ENCODE peak calls at places on chromosomes 1 and 21, in seven cellular contexts. X is pancreas, B is brain microvascular endothelial cell, V is prostate gland, G is right cardiac atrium, S is mucosa of descending colon, A is IMR-90. D is an unnamed sample.

GRCh38 chr1:235011064-235011598 is 117.5 kb downstream of the TOMM20 start:
- DNase-seq in S (no peak), A (no peak), B (no peak), V (no peak), G (no peak), X (no peak), D (no peak)

GRCh38 chr1:214902636-214903320 is 179.8 kb upstream of the KCNK2 start:
- DNase-seq in X (no peak), V (no peak), B (peak), A (peak), G (no peak), S (no peak), D (no peak)

GRCh38 chr21:41280115-41280919 is 36.3 kb upstream of the FAM3B start:
- DNase-seq in V (no peak), S (no peak), A (peak), G (no peak), X (no peak), B (no peak), D (peak)

GRCh38 chr1:6984533-6984932 is 199.3 kb downstream of the CAMTA1 start:
- DNase-seq in S (no peak), X (no peak), G (no peak), B (no peak), A (no peak), V (no peak), D (no peak)

GRCh38 chr1:114173704-114174103 is 20.0 kb upstream of the SYT6 start:
- DNase-seq in S (no peak), V (no peak), B (no peak), X (no peak), G (no peak), A (no peak), D (no peak)

GRCh38 chr1:174160603-174161002 is 1.3 kb downstream of the RABGAP1L start:
- DNase-seq in B (no peak), V (no peak), S (no peak), G (no peak), X (no peak), A (no peak), D (no peak)

GRCh38 chr1:28564310-28564709 is 11.4 kb downstream of the TRNAU1AP start:
- DNase-seq in G (no peak), S (no peak), X (no peak), A (no peak), V (no peak), B (no peak), D (no peak)

GRCh38 chr1:58399176-58399575 is 147.3 kb downstream of the OMA1 start:
- DNase-seq in S (no peak), G (peak), V (no peak), A (no peak), B (no peak), X (no peak), D (no peak)

GRCh38 chr1:158121604-158122254 is 59.0 kb upstream of the CD1D start:
- DNase-seq in A (peak), B (peak), V (peak), S (peak), X (no peak), G (no peak), D (no peak)

GRCh38 chr1:174301295-174302077 is 142.2 kb downstream of the RABGAP1L start:
- DNase-seq in V (no peak), G (no peak), S (no peak), B (no peak), A (no peak), X (no peak), D (no peak)

GRCh38 chr1:80468356-80468755 is 1332.4 kb upstream of the ADGRL2 start:
- DNase-seq in B (no peak), X (no peak), G (no peak), V (no peak), A (no peak), S (no peak), D (no peak)

GRCh38 chr1:174274452-174274851 is 115.1 kb downstream of the RABGAP1L start:
- DNase-seq in S (no peak), A (peak), V (no peak), G (no peak), B (no peak), X (no peak), D (no peak)

GRCh38 chr1:21814241-21814918 is 2.3 kb downstream of the LDLRAD2 start:
- DNase-seq in A (no peak), V (no peak), S (peak), X (peak), G (peak), B (no peak), D (no peak)

GRCh38 chr1:110765640-110766335 is 91.0 kb upstream of the KCNA3 start:
- DNase-seq in S (no peak), B (peak), X (no peak), A (peak), V (peak), G (no peak), D (no peak)

GRCh38 chr1:76068953-76069561 is 5.5 kb upstream of the ST6GALNAC3 start:
- DNase-seq in B (no peak), G (no peak), A (no peak), S (no peak), V (peak), X (no peak), D (no peak)

GRCh38 chr1:47184090-47184735 is 5.6 kb downstream of the PDZK1IP1 start:
- DNase-seq in V (no peak), S (no peak), G (no peak), X (no peak), B (no peak), A (no peak), D (no peak)

GRCh38 chr1:84780000-84780716 is 89.9 kb upstream of the SSX2IP start:
- DNase-seq in X (no peak), B (no peak), V (peak), G (no peak), S (no peak), A (peak), D (no peak)

GRCh38 chr1:21149430-21149861 is 27.3 kb downstream of the EIF4G3 start:
- DNase-seq in S (no peak), B (peak), X (no peak), G (no peak), A (peak), V (peak), D (peak)

GRCh38 chr1:59077739-59078503 is 219.0 kb upstream of the FGGY start:
- DNase-seq in A (no peak), B (no peak), X (no peak), G (no peak), S (no peak), V (no peak), D (no peak)

GRCh38 chr1:18936471-18936813 is 20.0 kb downstream of the IFFO2 start:
- DNase-seq in G (peak), X (no peak), V (no peak), A (no peak), B (no peak), S (no peak), D (no peak)

GRCh38 chr21:42777064-42777756 is 102.1 kb downstream of the WDR4 start:
- DNase-seq in B (no peak), X (no peak), A (no peak), S (no peak), V (no peak), G (no peak), D (no peak)

DNA sequence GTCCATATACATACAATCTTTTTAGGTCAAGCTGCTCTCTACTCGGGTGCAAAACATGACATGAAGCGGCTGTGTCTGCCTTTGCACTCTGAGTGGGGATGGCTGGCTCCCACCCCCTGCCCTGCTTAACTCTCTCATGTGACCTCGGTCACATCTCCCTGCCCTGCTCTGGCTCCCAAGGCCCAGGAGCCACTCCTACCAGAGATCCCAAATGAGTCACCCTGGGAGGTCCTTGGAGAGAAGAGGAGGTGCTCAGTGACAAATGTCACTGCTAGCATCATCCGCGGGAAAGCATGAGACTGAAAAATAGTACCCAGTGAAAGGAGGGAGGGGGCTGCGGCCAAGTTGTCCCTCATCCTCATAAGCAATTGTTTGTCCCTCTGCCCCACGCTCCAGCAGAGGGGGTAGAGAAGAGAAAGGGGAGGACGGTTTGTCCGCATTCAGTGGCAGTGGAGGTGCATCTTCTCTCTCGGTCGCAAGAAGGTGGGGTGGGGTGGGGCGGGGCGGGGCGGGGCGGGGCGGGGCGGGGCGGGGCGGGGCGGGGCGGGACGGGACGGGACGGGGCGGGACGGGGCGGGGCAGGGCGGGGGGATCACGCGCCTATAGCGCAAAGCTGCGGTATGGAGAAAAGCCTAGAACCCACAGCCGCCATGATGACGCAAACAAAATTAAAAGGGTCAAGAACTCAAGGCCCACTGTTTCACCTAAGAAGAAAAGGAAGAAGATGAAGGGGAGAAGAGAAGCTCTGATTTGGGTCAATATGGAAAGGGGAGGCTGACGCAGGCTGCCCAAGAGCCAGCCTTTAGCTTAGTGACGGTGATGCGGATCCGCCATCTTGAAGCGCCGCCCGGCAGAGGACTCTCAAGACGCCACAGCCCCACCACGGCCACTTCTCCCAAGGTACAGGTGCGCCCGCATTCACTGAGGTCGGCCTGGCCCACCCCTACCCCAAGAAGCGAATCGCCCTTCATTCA is 66.2 kb downstream of the CD46 start:
- DNase-seq in V (no peak), X (no peak), S (no peak), G (peak), A (no peak), B (no peak), D (no peak)
- H3K4me3 ChIP-seq in V (no peak), X (peak), S (no peak), G (peak), A (no peak), B (no peak), D (no peak)

GRCh38 chr1:153635872-153636271 is 2.0 kb downstream of the CHTOP start:
- DNase-seq in B (no peak), G (no peak), A (no peak), X (peak), S (no peak), V (no peak), D (no peak)
- H3K4me3 ChIP-seq in B (no peak), G (peak), A (no peak), X (peak), S (no peak), V (no peak), D (no peak)

DNA sequence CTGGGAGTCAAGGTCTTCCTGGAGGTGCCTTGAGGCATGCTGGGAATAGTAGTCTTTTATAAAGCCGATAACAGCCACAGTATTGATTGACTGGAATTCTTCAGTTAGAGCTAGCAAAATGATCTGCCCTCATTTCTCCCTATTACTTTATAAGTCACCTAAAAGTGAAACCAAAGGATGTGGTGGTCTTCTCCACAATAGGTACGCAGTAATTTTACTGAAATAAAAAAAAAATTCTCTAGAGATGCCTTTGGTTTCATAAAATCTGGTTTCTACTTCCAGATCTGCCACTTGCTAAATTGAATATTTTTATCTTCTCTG is 518 bp upstream of the NDC1 start:
- DNase-seq in A (no peak), S (no peak), B (no peak), G (no peak), V (no peak), X (no peak), D (no peak)
- H3K4me3 ChIP-seq in A (peak), S (peak), B (peak), G (peak), V (peak), X (no peak), D (peak)

GRCh38 chr1:921011-921837 is 2.5 kb upstream of the SAMD11 start:
- DNase-seq in G (peak), B (peak), A (peak), V (no peak), X (peak), S (peak), D (no peak)
- H3K4me3 ChIP-seq in G (no peak), B (no peak), A (no peak), V (no peak), X (no peak), S (no peak), D (no peak)

DNA sequence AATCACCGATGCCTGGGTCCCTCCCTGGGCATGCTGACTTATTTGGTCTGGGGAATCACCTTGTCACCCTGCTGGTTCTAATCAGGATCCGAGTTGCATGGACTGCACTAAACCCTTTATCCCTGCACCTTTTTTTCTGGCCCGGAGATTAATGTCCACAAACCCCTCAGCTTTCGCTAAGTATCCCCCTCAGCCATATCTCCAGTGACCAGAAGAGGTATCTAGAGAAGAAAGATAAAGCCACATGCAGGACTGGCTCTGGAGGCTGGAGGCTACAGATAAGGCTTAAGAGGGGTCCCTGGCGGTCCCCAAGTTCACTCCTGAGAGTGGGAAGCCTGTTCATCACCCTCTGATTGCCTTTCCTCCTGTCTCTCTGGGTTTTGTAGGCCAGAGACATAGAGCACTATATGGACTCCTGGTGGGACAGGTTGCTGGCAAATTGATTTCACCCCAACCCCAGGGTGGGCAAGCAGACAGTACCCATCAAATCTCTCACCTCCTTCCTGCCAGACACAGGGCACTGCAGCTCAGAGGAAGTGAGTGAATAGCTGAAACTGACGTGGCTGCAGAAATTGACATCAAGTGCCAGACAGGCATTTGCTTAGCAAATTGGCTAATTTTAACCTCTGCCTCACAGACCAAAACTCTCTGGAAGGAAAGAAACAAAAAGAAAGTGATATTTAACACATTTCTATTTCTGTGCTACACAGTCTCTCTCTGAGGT is 38.8 kb downstream of the HMGB4 start:
- DNase-seq in X (no peak), B (no peak), A (no peak), S (no peak), G (no peak), V (no peak), D (no peak)
- H3K4me3 ChIP-seq in X (no peak), B (no peak), A (no peak), S (no peak), G (no peak), V (no peak), D (no peak)

GRCh38 chr1:150210741-150211140 is 25.2 kb downstream of the ANP32E start:
- DNase-seq in V (no peak), A (no peak), B (no peak), X (no peak), S (no peak), G (no peak), D (no peak)

GRCh38 chr1:150212070-150212469 is 23.8 kb downstream of the ANP32E start:
- DNase-seq in S (no peak), G (no peak), A (no peak), V (no peak), X (no peak), B (no peak), D (no peak)

GRCh38 chr1:150210086-150210485 is 25.8 kb downstream of the ANP32E start:
- DNase-seq in B (no peak), V (no peak), X (no peak), A (no peak), G (no peak), S (no peak), D (no peak)

GRCh38 chr1:150207278-150207971 is 28.5 kb downstream of the ANP32E start:
- DNase-seq in X (no peak), V (no peak), G (no peak), B (no peak), A (no peak), S (no peak), D (no peak)
- H3K4me3 ChIP-seq in X (no peak), V (no peak), G (no peak), B (no peak), A (no peak), S (no peak), D (no peak)

GRCh38 chr21:28090546-28090945 is 902.1 kb downstream of the LTN1 start:
- DNase-seq in B (no peak), G (no peak), X (no peak), A (no peak), V (no peak), S (no peak), D (no peak)
- H3K4me3 ChIP-seq in B (no peak), G (peak), X (no peak), A (no peak), V (no peak), S (no peak), D (no peak)

GRCh38 chr1:44705938-44706337 is 25.0 kb downstream of the RNU5D-1 start:
- DNase-seq in S (no peak), B (no peak), A (no peak), V (no peak), G (no peak), X (no peak), D (no peak)

GRCh38 chr1:44707112-44707881 is 23.7 kb downstream of the RNU5D-1 start:
- DNase-seq in X (no peak), V (no peak), A (peak), S (no peak), G (no peak), B (peak), D (peak)

GRCh38 chr1:44713321-44713781 is 17.6 kb downstream of the RNU5D-1 start:
- DNase-seq in A (no peak), G (no peak), B (no peak), S (no peak), V (no peak), X (no peak), D (no peak)

GRCh38 chr1:44705470-44705869 is 25.5 kb downstream of the RNU5D-1 start:
- DNase-seq in S (no peak), A (no peak), V (no peak), X (no peak), B (no peak), G (no peak), D (no peak)

DNA sequence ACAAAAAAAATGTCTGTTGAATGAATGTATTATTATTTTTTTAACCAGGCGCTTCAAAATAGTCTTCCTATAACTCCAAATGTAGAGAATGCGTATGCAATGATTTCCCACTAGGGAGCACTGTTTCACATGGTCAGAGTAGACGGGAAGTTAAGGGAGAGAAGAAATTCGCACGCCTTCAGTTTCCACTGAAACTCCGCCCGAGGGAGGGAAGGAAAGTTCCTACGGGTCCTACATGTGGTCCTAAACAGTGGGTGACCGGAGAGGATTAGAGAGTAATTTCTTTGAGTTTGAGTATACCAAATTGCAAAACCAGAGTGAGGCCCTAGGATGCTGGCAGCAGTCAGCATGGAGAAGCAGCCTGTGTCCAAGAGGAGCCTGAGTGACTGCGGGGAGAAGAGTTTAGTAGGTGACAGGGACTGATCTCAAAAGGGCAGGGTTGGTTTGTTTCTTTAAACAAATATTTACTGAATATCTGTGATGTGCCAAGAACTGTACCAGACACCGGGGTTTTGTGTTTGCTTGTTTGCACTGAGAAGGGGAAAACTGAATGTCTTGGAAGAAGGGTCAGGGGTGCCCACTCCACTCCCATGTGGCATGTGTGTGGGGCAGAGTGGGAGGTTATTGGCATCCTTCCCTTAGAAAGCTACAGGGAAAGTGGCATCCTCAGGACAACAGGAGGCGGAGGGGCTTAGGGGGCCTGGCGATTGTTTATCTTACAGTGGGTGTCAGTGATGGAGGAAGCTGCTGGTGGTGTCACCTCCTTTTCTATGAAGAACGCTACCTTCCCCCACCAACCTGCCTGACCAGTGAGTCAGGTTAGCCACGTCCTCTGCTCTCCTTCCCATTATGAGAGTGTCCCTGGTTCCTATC is 22.8 kb downstream of the RNU5D-1 start:
- DNase-seq in A (peak), G (no peak), X (no peak), S (no peak), V (no peak), B (peak), D (no peak)
- H3K4me3 ChIP-seq in A (no peak), G (no peak), X (no peak), S (no peak), V (no peak), B (no peak), D (no peak)

DNA sequence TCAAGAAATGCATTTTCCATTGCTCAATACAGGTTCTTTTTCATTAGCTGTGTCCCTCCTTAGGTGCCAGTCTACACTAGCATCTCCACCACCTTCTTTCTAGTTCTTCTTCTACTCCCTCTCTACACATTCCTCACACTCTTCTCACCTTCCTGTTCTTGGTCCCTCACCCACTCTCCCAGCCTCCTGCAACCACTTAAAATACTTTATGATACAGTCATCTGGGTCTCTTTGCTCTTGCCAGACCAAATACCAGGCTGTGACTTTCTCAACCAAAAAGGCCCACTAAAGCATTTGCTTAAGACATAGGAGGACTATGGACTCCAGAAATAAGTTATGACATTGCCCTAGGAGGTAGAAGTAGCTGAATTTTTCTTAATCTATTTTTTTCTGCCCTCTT is 35.1 kb downstream of the PIGM start:
- DNase-seq in B (peak), X (no peak), S (no peak), V (no peak), G (no peak), A (peak), D (peak)
- H3K4me3 ChIP-seq in B (no peak), X (no peak), S (no peak), V (no peak), G (no peak), A (no peak), D (no peak)

D was measured in BJ.